ENCODE peak calls at places on chromosome 10, in eight cellular contexts. One of them, this sample, is unnamed.

GRCh38 chr10:34474060-34474376 is 341.1 kb downstream of the PARD3 start:
- DNase-seq in sigmoid colon: no peak
- DNase-seq in stimulated activated CD4-positive, alpha-beta T cell treated with anti-CD3 and anti-CD28 coated beads, Interleukin-2, amount 100 ng/mL, for 48 hours: no peak
- DNase-seq in activated T-cell treated with anti-CD3 and anti-CD28 coated beads, Interleukin-2, amount 50 U/mL, for 24 hours: no peak
- DNase-seq in T-helper 17 cell: no peak
- DNase-seq in ureter: no peak
- DNase-seq in T1000: no peak
- DNase-seq in RPMI7951: peak
- DNase-seq in this sample: no peak

GRCh38 chr10:102384606-102385429 is 10.7 kb upstream of the NFKB2 start:
- DNase-seq in sigmoid colon: no peak
- DNase-seq in stimulated activated CD4-positive, alpha-beta T cell treated with anti-CD3 and anti-CD28 coated beads, Interleukin-2, amount 100 ng/mL, for 48 hours: no peak
- DNase-seq in activated T-cell treated with anti-CD3 and anti-CD28 coated beads, Interleukin-2, amount 50 U/mL, for 24 hours: no peak
- DNase-seq in T-helper 17 cell: no peak
- DNase-seq in ureter: no peak
- DNase-seq in T1000: no peak
- DNase-seq in RPMI7951: peak
- DNase-seq in this sample: no peak

GRCh38 chr10:73117976-73118743 is 7.9 kb downstream of the NUDT13 start:
- DNase-seq in sigmoid colon: no peak
- DNase-seq in stimulated activated CD4-positive, alpha-beta T cell treated with anti-CD3 and anti-CD28 coated beads, Interleukin-2, amount 100 ng/mL, for 48 hours: no peak
- DNase-seq in activated T-cell treated with anti-CD3 and anti-CD28 coated beads, Interleukin-2, amount 50 U/mL, for 24 hours: no peak
- DNase-seq in T-helper 17 cell: no peak
- DNase-seq in ureter: no peak
- DNase-seq in T1000: no peak
- DNase-seq in RPMI7951: peak
- DNase-seq in this sample: peak

GRCh38 chr10:79132681-79133381 is 64.1 kb downstream of the ZMIZ1 start:
- DNase-seq in sigmoid colon: no peak
- DNase-seq in stimulated activated CD4-positive, alpha-beta T cell treated with anti-CD3 and anti-CD28 coated beads, Interleukin-2, amount 100 ng/mL, for 48 hours: no peak
- DNase-seq in activated T-cell treated with anti-CD3 and anti-CD28 coated beads, Interleukin-2, amount 50 U/mL, for 24 hours: no peak
- DNase-seq in T-helper 17 cell: no peak
- DNase-seq in ureter: no peak
- DNase-seq in T1000: no peak
- DNase-seq in RPMI7951: no peak
- DNase-seq in this sample: no peak

GRCh38 chr10:60649485-60650271 is 128.6 kb upstream of the CDK1 start:
- DNase-seq in sigmoid colon: no peak
- DNase-seq in stimulated activated CD4-positive, alpha-beta T cell treated with anti-CD3 and anti-CD28 coated beads, Interleukin-2, amount 100 ng/mL, for 48 hours: no peak
- DNase-seq in activated T-cell treated with anti-CD3 and anti-CD28 coated beads, Interleukin-2, amount 50 U/mL, for 24 hours: no peak
- DNase-seq in T-helper 17 cell: no peak
- DNase-seq in ureter: no peak
- DNase-seq in T1000: no peak
- DNase-seq in RPMI7951: no peak
- DNase-seq in this sample: no peak

GRCh38 chr10:69327463-69328345 is 49.4 kb downstream of the HK1 start:
- DNase-seq in sigmoid colon: peak
- DNase-seq in stimulated activated CD4-positive, alpha-beta T cell treated with anti-CD3 and anti-CD28 coated beads, Interleukin-2, amount 100 ng/mL, for 48 hours: no peak
- DNase-seq in activated T-cell treated with anti-CD3 and anti-CD28 coated beads, Interleukin-2, amount 50 U/mL, for 24 hours: peak
- DNase-seq in T-helper 17 cell: peak
- DNase-seq in ureter: peak
- DNase-seq in T1000: no peak
- DNase-seq in RPMI7951: peak
- DNase-seq in this sample: no peak

GRCh38 chr10:17385066-17385465 is 69.3 kb downstream of the ST8SIA6 start:
- DNase-seq in sigmoid colon: no peak
- DNase-seq in stimulated activated CD4-positive, alpha-beta T cell treated with anti-CD3 and anti-CD28 coated beads, Interleukin-2, amount 100 ng/mL, for 48 hours: no peak
- DNase-seq in activated T-cell treated with anti-CD3 and anti-CD28 coated beads, Interleukin-2, amount 50 U/mL, for 24 hours: no peak
- DNase-seq in T-helper 17 cell: no peak
- DNase-seq in ureter: no peak
- DNase-seq in T1000: no peak
- DNase-seq in RPMI7951: no peak
- DNase-seq in this sample: no peak

GRCh38 chr10:86481761-86482160 is 39.8 kb downstream of the WAPL start:
- DNase-seq in sigmoid colon: no peak
- DNase-seq in stimulated activated CD4-positive, alpha-beta T cell treated with anti-CD3 and anti-CD28 coated beads, Interleukin-2, amount 100 ng/mL, for 48 hours: no peak
- DNase-seq in activated T-cell treated with anti-CD3 and anti-CD28 coated beads, Interleukin-2, amount 50 U/mL, for 24 hours: no peak
- DNase-seq in T-helper 17 cell: no peak
- DNase-seq in ureter: no peak
- DNase-seq in T1000: no peak
- DNase-seq in RPMI7951: no peak
- DNase-seq in this sample: no peak

GRCh38 chr10:76036410-76036940 is 605.1 kb downstream of the LRMDA start:
- DNase-seq in sigmoid colon: peak
- DNase-seq in stimulated activated CD4-positive, alpha-beta T cell treated with anti-CD3 and anti-CD28 coated beads, Interleukin-2, amount 100 ng/mL, for 48 hours: peak
- DNase-seq in activated T-cell treated with anti-CD3 and anti-CD28 coated beads, Interleukin-2, amount 50 U/mL, for 24 hours: peak
- DNase-seq in T-helper 17 cell: peak
- DNase-seq in ureter: peak
- DNase-seq in T1000: peak
- DNase-seq in RPMI7951: peak
- DNase-seq in this sample: peak

GRCh38 chr10:23081156-23081833 is 14.1 kb upstream of the MSRB2 start:
- DNase-seq in sigmoid colon: peak
- DNase-seq in stimulated activated CD4-positive, alpha-beta T cell treated with anti-CD3 and anti-CD28 coated beads, Interleukin-2, amount 100 ng/mL, for 48 hours: no peak
- DNase-seq in activated T-cell treated with anti-CD3 and anti-CD28 coated beads, Interleukin-2, amount 50 U/mL, for 24 hours: no peak
- DNase-seq in T-helper 17 cell: no peak
- DNase-seq in ureter: no peak
- DNase-seq in T1000: no peak
- DNase-seq in RPMI7951: peak
- DNase-seq in this sample: no peak

GRCh38 chr10:43377393-43377883 is 6.0 kb downstream of the FXYD4 start:
- DNase-seq in sigmoid colon: peak
- DNase-seq in stimulated activated CD4-positive, alpha-beta T cell treated with anti-CD3 and anti-CD28 coated beads, Interleukin-2, amount 100 ng/mL, for 48 hours: no peak
- DNase-seq in activated T-cell treated with anti-CD3 and anti-CD28 coated beads, Interleukin-2, amount 50 U/mL, for 24 hours: no peak
- DNase-seq in T-helper 17 cell: no peak
- DNase-seq in ureter: peak
- DNase-seq in T1000: no peak
- DNase-seq in RPMI7951: no peak
- DNase-seq in this sample: no peak

GRCh38 chr10:69097729-69098128 is 9.8 kb downstream of the SRGN start:
- DNase-seq in sigmoid colon: no peak
- DNase-seq in stimulated activated CD4-positive, alpha-beta T cell treated with anti-CD3 and anti-CD28 coated beads, Interleukin-2, amount 100 ng/mL, for 48 hours: no peak
- DNase-seq in activated T-cell treated with anti-CD3 and anti-CD28 coated beads, Interleukin-2, amount 50 U/mL, for 24 hours: no peak
- DNase-seq in T-helper 17 cell: no peak
- DNase-seq in ureter: no peak
- DNase-seq in T1000: no peak
- DNase-seq in RPMI7951: no peak
- DNase-seq in this sample: no peak

GRCh38 chr10:133324198-133324792 is 12.4 kb downstream of the CALY start:
- DNase-seq in sigmoid colon: no peak
- DNase-seq in stimulated activated CD4-positive, alpha-beta T cell treated with anti-CD3 and anti-CD28 coated beads, Interleukin-2, amount 100 ng/mL, for 48 hours: peak
- DNase-seq in activated T-cell treated with anti-CD3 and anti-CD28 coated beads, Interleukin-2, amount 50 U/mL, for 24 hours: peak
- DNase-seq in T-helper 17 cell: no peak
- DNase-seq in ureter: peak
- DNase-seq in T1000: peak
- DNase-seq in RPMI7951: peak
- DNase-seq in this sample: peak

GRCh38 chr10:15333909-15334649 is 37.0 kb downstream of the FAM171A1 start:
- DNase-seq in sigmoid colon: no peak
- DNase-seq in stimulated activated CD4-positive, alpha-beta T cell treated with anti-CD3 and anti-CD28 coated beads, Interleukin-2, amount 100 ng/mL, for 48 hours: no peak
- DNase-seq in activated T-cell treated with anti-CD3 and anti-CD28 coated beads, Interleukin-2, amount 50 U/mL, for 24 hours: no peak
- DNase-seq in T-helper 17 cell: no peak
- DNase-seq in ureter: no peak
- DNase-seq in T1000: no peak
- DNase-seq in RPMI7951: peak
- DNase-seq in this sample: peak

GRCh38 chr10:69641261-69641980 is 11.4 kb downstream of the FAM241B start:
- DNase-seq in sigmoid colon: peak
- DNase-seq in stimulated activated CD4-positive, alpha-beta T cell treated with anti-CD3 and anti-CD28 coated beads, Interleukin-2, amount 100 ng/mL, for 48 hours: no peak
- DNase-seq in activated T-cell treated with anti-CD3 and anti-CD28 coated beads, Interleukin-2, amount 50 U/mL, for 24 hours: no peak
- DNase-seq in T-helper 17 cell: no peak
- DNase-seq in ureter: no peak
- DNase-seq in T1000: no peak
- DNase-seq in RPMI7951: peak
- DNase-seq in this sample: no peak

GRCh38 chr10:119118231-119118630 is 14.3 kb downstream of the DENND10 start:
- DNase-seq in sigmoid colon: peak
- DNase-seq in stimulated activated CD4-positive, alpha-beta T cell treated with anti-CD3 and anti-CD28 coated beads, Interleukin-2, amount 100 ng/mL, for 48 hours: no peak
- DNase-seq in activated T-cell treated with anti-CD3 and anti-CD28 coated beads, Interleukin-2, amount 50 U/mL, for 24 hours: no peak
- DNase-seq in T-helper 17 cell: no peak
- DNase-seq in ureter: no peak
- DNase-seq in T1000: no peak
- DNase-seq in RPMI7951: peak
- DNase-seq in this sample: no peak

GRCh38 chr10:62233494-62234283 is 35.0 kb downstream of the RTKN2 start:
- DNase-seq in sigmoid colon: no peak
- DNase-seq in stimulated activated CD4-positive, alpha-beta T cell treated with anti-CD3 and anti-CD28 coated beads, Interleukin-2, amount 100 ng/mL, for 48 hours: no peak
- DNase-seq in activated T-cell treated with anti-CD3 and anti-CD28 coated beads, Interleukin-2, amount 50 U/mL, for 24 hours: no peak
- DNase-seq in T-helper 17 cell: no peak
- DNase-seq in ureter: no peak
- DNase-seq in T1000: no peak
- DNase-seq in RPMI7951: no peak
- DNase-seq in this sample: no peak

GRCh38 chr10:116992183-116992582 is 12.8 kb downstream of the SHTN1 start:
- DNase-seq in sigmoid colon: no peak
- DNase-seq in stimulated activated CD4-positive, alpha-beta T cell treated with anti-CD3 and anti-CD28 coated beads, Interleukin-2, amount 100 ng/mL, for 48 hours: no peak
- DNase-seq in activated T-cell treated with anti-CD3 and anti-CD28 coated beads, Interleukin-2, amount 50 U/mL, for 24 hours: no peak
- DNase-seq in T-helper 17 cell: no peak
- DNase-seq in ureter: no peak
- DNase-seq in T1000: no peak
- DNase-seq in RPMI7951: no peak
- DNase-seq in this sample: peak

GRCh38 chr10:21953585-21954057 is 49.9 kb downstream of the DNAJC1 start:
- DNase-seq in sigmoid colon: no peak
- DNase-seq in stimulated activated CD4-positive, alpha-beta T cell treated with anti-CD3 and anti-CD28 coated beads, Interleukin-2, amount 100 ng/mL, for 48 hours: no peak
- DNase-seq in activated T-cell treated with anti-CD3 and anti-CD28 coated beads, Interleukin-2, amount 50 U/mL, for 24 hours: no peak
- DNase-seq in T-helper 17 cell: no peak
- DNase-seq in ureter: no peak
- DNase-seq in T1000: no peak
- DNase-seq in RPMI7951: peak
- DNase-seq in this sample: peak

GRCh38 chr10:74425602-74426001 is 274.6 kb downstream of the ADK start:
- DNase-seq in sigmoid colon: no peak
- DNase-seq in stimulated activated CD4-positive, alpha-beta T cell treated with anti-CD3 and anti-CD28 coated beads, Interleukin-2, amount 100 ng/mL, for 48 hours: no peak
- DNase-seq in activated T-cell treated with anti-CD3 and anti-CD28 coated beads, Interleukin-2, amount 50 U/mL, for 24 hours: no peak
- DNase-seq in T-helper 17 cell: no peak
- DNase-seq in ureter: no peak
- DNase-seq in T1000: no peak
- DNase-seq in RPMI7951: no peak
- DNase-seq in this sample: no peak

GRCh38 chr10:31147220-31147608 is 115.5 kb upstream of the ZNF438 start:
- DNase-seq in sigmoid colon: no peak
- DNase-seq in stimulated activated CD4-positive, alpha-beta T cell treated with anti-CD3 and anti-CD28 coated beads, Interleukin-2, amount 100 ng/mL, for 48 hours: no peak
- DNase-seq in activated T-cell treated with anti-CD3 and anti-CD28 coated beads, Interleukin-2, amount 50 U/mL, for 24 hours: no peak
- DNase-seq in T-helper 17 cell: no peak
- DNase-seq in ureter: no peak
- DNase-seq in T1000: peak
- DNase-seq in RPMI7951: peak
- DNase-seq in this sample: no peak

GRCh38 chr10:17228081-17229015 is at the start of gene VIM:
- DNase-seq in sigmoid colon: peak
- DNase-seq in stimulated activated CD4-positive, alpha-beta T cell treated with anti-CD3 and anti-CD28 coated beads, Interleukin-2, amount 100 ng/mL, for 48 hours: peak
- DNase-seq in activated T-cell treated with anti-CD3 and anti-CD28 coated beads, Interleukin-2, amount 50 U/mL, for 24 hours: peak
- DNase-seq in T-helper 17 cell: peak
- DNase-seq in ureter: peak
- DNase-seq in T1000: peak
- DNase-seq in RPMI7951: peak
- DNase-seq in this sample: peak

GRCh38 chr10:75889051-75889450 is 457.6 kb downstream of the LRMDA start:
- DNase-seq in sigmoid colon: no peak
- DNase-seq in stimulated activated CD4-positive, alpha-beta T cell treated with anti-CD3 and anti-CD28 coated beads, Interleukin-2, amount 100 ng/mL, for 48 hours: no peak
- DNase-seq in activated T-cell treated with anti-CD3 and anti-CD28 coated beads, Interleukin-2, amount 50 U/mL, for 24 hours: no peak
- DNase-seq in T-helper 17 cell: no peak
- DNase-seq in ureter: no peak
- DNase-seq in T1000: no peak
- DNase-seq in RPMI7951: no peak
- DNase-seq in this sample: no peak

GRCh38 chr10:125011926-125012705 is 70.2 kb downstream of the ZRANB1 start:
- DNase-seq in sigmoid colon: peak
- DNase-seq in stimulated activated CD4-positive, alpha-beta T cell treated with anti-CD3 and anti-CD28 coated beads, Interleukin-2, amount 100 ng/mL, for 48 hours: no peak
- DNase-seq in activated T-cell treated with anti-CD3 and anti-CD28 coated beads, Interleukin-2, amount 50 U/mL, for 24 hours: no peak
- DNase-seq in T-helper 17 cell: no peak
- DNase-seq in ureter: no peak
- DNase-seq in T1000: no peak
- DNase-seq in RPMI7951: no peak
- DNase-seq in this sample: no peak

GRCh38 chr10:126250045-126250444 is 138.2 kb downstream of the ADAM12 start:
- DNase-seq in sigmoid colon: no peak
- DNase-seq in stimulated activated CD4-positive, alpha-beta T cell treated with anti-CD3 and anti-CD28 coated beads, Interleukin-2, amount 100 ng/mL, for 48 hours: no peak
- DNase-seq in activated T-cell treated with anti-CD3 and anti-CD28 coated beads, Interleukin-2, amount 50 U/mL, for 24 hours: no peak
- DNase-seq in T-helper 17 cell: no peak
- DNase-seq in ureter: no peak
- DNase-seq in T1000: no peak
- DNase-seq in RPMI7951: no peak
- DNase-seq in this sample: no peak

GRCh38 chr10:62239994-62240393 is 28.6 kb downstream of the RTKN2 start:
- DNase-seq in sigmoid colon: no peak
- DNase-seq in stimulated activated CD4-positive, alpha-beta T cell treated with anti-CD3 and anti-CD28 coated beads, Interleukin-2, amount 100 ng/mL, for 48 hours: no peak
- DNase-seq in activated T-cell treated with anti-CD3 and anti-CD28 coated beads, Interleukin-2, amount 50 U/mL, for 24 hours: no peak
- DNase-seq in T-helper 17 cell: no peak
- DNase-seq in ureter: no peak
- DNase-seq in T1000: no peak
- DNase-seq in RPMI7951: no peak
- DNase-seq in this sample: no peak

This sample was measured in HAP-1.